ENCODE peak calls at places on chromosomes 7 and 10, in five cellular contexts. G is IMR-90, Q is neuronal stem cell, J is mesenchymal stem cell, D is mesendoderm. L is an unnamed sample.

GRCh38 chr10:132249824-132250375 is 57.9 kb downstream of the STK32C start:
- DNase-seq in J (no peak), G (no peak), D (no peak), Q (no peak), L (no peak)

GRCh38 chr7:74633451-74633921 is 24.0 kb upstream of the GTF2I start:
- DNase-seq in D (no peak), Q (no peak), J (no peak), G (no peak), L (no peak)

GRCh38 chr10:44982114-44982460 is 3.5 kb upstream of the DEPP1 start:
- DNase-seq in Q (no peak), J (no peak), D (no peak), G (no peak), L (no peak)

GRCh38 chr10:110864662-110865140 is 7.0 kb upstream of the PDCD4 start:
- DNase-seq in J (peak; percentile 49), Q (no peak), D (no peak), G (no peak), L (no peak)

GRCh38 chr7:127776776-127777390 is 124.9 kb downstream of the SND1 start:
- DNase-seq in J (peak; percentile 85), G (peak; percentile 79), D (no peak), Q (no peak), L (no peak)

GRCh38 chr10:103598654-103599115 is 105.2 kb downstream of the NEURL1 start:
- DNase-seq in Q (peak; percentile 70), D (peak; percentile 84), J (peak; percentile 88), G (peak; percentile 82), L (peak; percentile 75)

GRCh38 chr10:70750156-70750703 is 34.9 kb downstream of the TBATA start:
- DNase-seq in D (no peak), Q (no peak), G (no peak), J (no peak), L (no peak)

GRCh38 chr7:138254444-138254843 is 178.2 kb downstream of the AKR1D1 start:
- DNase-seq in G (no peak), J (no peak), D (peak; percentile 14), Q (no peak), L (no peak)

GRCh38 chr10:79380125-79380917 is 33.1 kb downstream of the PPIF start:
- DNase-seq in Q (no peak), G (peak; percentile 44), D (no peak), J (peak; percentile 86), L (peak; percentile 19)

GRCh38 chr7:90488220-90488619 is 18.8 kb downstream of the PTTG1IP2 start:
- DNase-seq in J (no peak), D (no peak), Q (no peak), G (no peak), L (no peak)

GRCh38 chr10:130141460-130141859 is 5.3 kb downstream of the GLRX3 start:
- DNase-seq in J (peak; percentile 37), D (no peak), G (peak; percentile 36), Q (no peak), L (no peak)

GRCh38 chr10:119897366-119897765 is 4.8 kb downstream of the SEC23IP start:
- DNase-seq in D (no peak), G (no peak), Q (no peak), J (no peak), L (no peak)

GRCh38 chr10:119896937-119897336 is 4.4 kb downstream of the SEC23IP start:
- DNase-seq in D (no peak), G (no peak), Q (no peak), J (peak; percentile 66), L (no peak)

GRCh38 chr10:119896061-119896655 is 3.6 kb downstream of the SEC23IP start:
- DNase-seq in D (no peak), Q (no peak), G (peak; percentile 95), J (peak; percentile 66), L (no peak)

GRCh38 chr10:119893845-119894427 is 1.4 kb downstream of the SEC23IP start:
- DNase-seq in Q (no peak), J (no peak), G (no peak), D (no peak), L (no peak)

DNA sequence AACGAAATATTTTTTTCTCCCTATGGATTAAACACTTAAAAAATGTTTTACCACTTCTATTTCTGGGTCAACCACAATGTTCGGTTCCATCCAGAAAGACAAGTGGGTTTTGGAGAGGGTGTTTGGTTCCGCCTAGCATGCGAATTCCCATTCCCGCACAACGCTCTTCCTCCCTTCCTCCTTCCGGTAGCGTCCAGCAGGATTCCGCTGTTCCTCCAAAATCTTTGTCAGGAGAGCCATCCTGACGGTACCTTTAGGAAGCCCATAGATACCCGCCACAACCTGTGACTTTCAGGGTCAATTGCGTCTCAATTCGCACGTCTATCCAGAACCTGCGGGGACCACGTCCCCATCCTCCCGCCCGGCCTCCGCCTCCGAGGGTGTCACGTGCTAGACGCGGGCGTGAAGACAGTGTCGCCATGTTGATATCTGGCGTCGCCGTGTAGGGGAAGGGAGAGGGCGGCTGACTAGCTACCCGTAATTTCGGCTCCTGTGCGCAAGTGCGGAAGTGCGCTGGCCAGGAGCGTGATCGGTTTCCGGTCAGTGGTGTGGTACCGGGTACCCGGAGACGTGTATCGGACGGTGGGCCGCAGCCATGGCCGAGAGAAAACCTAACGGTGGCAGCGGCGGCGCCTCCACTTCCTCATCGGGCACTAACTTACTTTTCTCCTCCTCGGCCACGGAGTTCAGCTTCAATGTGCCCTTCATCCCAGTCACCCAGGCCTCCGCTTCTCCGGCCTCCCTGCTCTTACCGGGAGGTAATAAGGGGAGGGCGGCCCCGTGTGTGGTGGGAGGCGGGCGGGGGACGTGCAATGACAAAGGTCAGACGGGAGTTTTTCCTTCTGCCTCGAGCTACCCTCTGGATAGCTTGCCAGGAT is at the start of gene SEC23IP:
- DNase-seq in J (peak; percentile 97), D (peak; percentile 98), Q (peak; percentile 83), G (peak; percentile 97), L (peak; percentile 97)
- H3K4ac ChIP-seq in J (peak within 1 kb of the TSS; percentile 85), D (peak within 1 kb of the TSS; percentile 19), Q (peak within 1 kb of the TSS; percentile 85), G (peak within 1 kb of the TSS; percentile 95), L (no peak within 1 kb of the TSS)

GRCh38 chr10:62083868-62084267 is 182.4 kb downstream of the ARID5B start:
- DNase-seq in G (peak; percentile 84), J (peak; percentile 72), Q (no peak), D (no peak), L (no peak)

GRCh38 chr10:62083413-62083794 is 181.9 kb downstream of the ARID5B start:
- DNase-seq in G (no peak), Q (no peak), J (peak; percentile 79), D (peak; percentile 43), L (no peak)

GRCh38 chr10:62081322-62081945 is 179.9 kb downstream of the ARID5B start:
- DNase-seq in G (no peak), D (no peak), J (no peak), Q (no peak), L (no peak)

GRCh38 chr10:62082270-62082669 is 180.8 kb downstream of the ARID5B start:
- DNase-seq in G (no peak), J (no peak), D (no peak), Q (no peak), L (no peak)

DNA sequence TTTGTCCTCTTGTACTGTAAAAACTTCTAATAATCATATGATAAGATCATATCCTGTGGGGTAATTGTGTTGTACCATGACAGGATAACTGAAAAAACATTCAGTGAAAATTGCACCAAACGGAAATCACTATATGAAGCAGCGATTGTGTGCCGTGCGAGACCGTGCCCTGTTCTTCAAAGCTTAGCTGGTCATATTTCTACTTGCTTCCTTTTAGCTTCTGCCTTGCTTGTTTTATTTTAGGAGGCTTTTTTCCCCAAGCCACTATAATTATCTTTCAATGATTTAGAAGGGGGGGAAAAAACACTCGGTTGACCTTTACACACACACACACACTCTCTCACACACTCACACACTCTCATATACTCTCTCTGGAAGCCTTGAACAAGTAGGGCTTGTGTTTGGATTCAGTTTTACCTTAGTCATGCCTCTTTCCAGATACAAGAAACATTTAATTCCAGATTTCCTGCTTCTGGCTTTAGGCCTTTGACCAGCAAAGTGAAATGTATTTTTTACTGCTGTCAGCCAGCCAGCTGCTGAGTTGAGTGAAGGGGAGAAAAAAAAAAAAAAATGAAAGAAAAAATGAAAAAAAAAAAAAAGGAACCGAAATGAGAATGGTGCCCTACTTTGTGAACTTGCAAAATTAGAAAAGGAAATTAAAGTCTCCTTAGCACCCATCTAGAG is 181.4 kb downstream of the ARID5B start:
- DNase-seq in Q (no peak), D (no peak), G (peak; percentile 74), J (peak; percentile 75), L (no peak)
- H2BK5ac ChIP-seq in Q (no peak overlapping the region), D (no peak overlapping the region), G (peak overlapping the region; percentile 93), J (peak overlapping the region; percentile 51), L (no peak overlapping the region)

GRCh38 chr7:1461640-1462375 is 2.5 kb upstream of the MICALL2 start:
- DNase-seq in G (no peak), Q (no peak), D (no peak), J (no peak), L (no peak)

GRCh38 chr7:1459512-1459892 is 232 bp upstream of the MICALL2 start:
- DNase-seq in J (peak; percentile 98), Q (peak; percentile 99), G (peak; percentile 97), D (peak; percentile 99), L (peak; percentile 99)

GRCh38 chr7:1459930-1460756 is 873 bp upstream of the MICALL2 start:
- DNase-seq in D (no peak), J (peak; percentile 63), Q (no peak), G (no peak), L (peak; percentile 51)

GRCh38 chr7:1458676-1459511 is at the start of gene MICALL2:
- DNase-seq in D (peak; percentile 51), G (peak; percentile 85), J (peak; percentile 92), Q (no peak), L (no peak)

GRCh38 chr7:1460757-1461639 is 1.7 kb upstream of the MICALL2 start:
- DNase-seq in G (peak; percentile 34), Q (no peak), D (peak; percentile 50), J (peak; percentile 61), L (no peak)
- H2AK5ac ChIP-seq in G (peak overlapping the region; percentile 86), Q (peak overlapping the region; percentile 49), D (no peak overlapping the region), J (peak overlapping the region; percentile 55), L (no peak overlapping the region)

GRCh38 chr10:69574571-69574978 is 1.4 kb upstream of the NEUROG3 start:
- DNase-seq in Q (no peak), D (no peak), G (no peak), J (no peak), L (peak; percentile 84)

GRCh38 chr10:69573056-69573806 is at the start of gene NEUROG3:
- DNase-seq in D (peak; percentile 52), Q (no peak), G (no peak), J (no peak), L (peak; percentile 50)

GRCh38 chr10:69570050-69570816 is 3.0 kb downstream of the NEUROG3 start:
- DNase-seq in Q (no peak), G (no peak), D (no peak), J (no peak), L (peak; percentile 44)

GRCh38 chr10:69571618-69572158 is 1.5 kb downstream of the NEUROG3 start:
- DNase-seq in G (no peak), J (no peak), D (no peak), Q (no peak), L (peak; percentile 55)

DNA sequence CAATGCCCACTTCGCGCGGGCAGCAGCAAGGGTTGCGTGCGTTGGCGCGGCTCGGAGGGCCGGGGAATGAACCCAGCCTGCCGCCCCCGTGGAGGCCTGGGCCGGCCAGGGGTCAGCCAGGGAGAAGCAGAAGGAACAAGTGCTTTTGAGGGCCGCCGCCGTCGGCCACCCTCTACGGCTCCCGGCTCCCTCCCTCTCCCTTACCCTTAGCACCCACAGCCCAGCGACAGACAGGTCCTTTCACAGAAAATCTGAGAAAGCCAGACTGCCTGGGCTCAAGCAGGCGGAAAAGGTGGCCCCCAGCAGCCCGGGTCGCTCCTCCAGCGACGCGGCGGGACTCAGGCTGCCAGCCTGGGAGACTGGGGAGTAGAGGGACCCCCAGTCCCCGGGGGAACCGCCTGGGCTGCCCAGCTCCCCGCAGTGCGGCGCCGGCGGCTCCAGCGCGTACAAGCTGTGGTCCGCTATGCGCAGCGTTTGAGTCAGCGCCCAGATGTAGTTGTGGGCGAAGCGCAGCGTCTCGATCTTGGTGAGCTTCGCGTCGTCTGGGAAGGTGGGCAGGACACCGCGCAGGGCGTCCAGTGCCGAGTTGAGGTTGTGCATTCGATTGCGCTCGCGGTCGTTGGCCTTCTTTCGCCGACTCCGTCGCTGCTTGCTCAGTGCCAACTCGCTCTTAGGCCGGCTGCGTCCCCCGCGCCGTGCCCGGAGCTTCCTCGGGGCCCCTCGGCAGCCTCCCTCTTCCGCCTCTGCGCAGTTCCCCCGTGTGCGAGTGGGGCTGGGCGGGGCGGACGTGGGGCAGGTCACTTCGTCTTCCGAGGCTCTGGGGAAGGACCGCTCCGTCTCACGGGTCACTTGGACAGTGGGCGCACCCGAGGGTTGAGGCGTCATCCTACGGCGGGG is 815 bp downstream of the NEUROG3 start:
- DNase-seq in Q (no peak), G (peak; percentile 2), J (peak; percentile 2), D (no peak), L (peak; percentile 57)
- H3K4ac ChIP-seq in Q (no peak overlapping the region), G (no peak overlapping the region), J (no peak overlapping the region), D (no peak overlapping the region), L (no peak overlapping the region)

L was measured in H9.